ENCODE peak calls at places on chromosomes 6 and 20, in four cellular contexts. S is AG10803, V is fibroblast of lung, C is pancreas. T is an unnamed sample.

GRCh38 chr20:38833154-38833856 is 27.8 kb downstream of the PPP1R16B start:
- DNase-seq in C (no peak), S (no peak), V (no peak), T (no peak)

GRCh38 chr20:51541189-51542032 is 1.1 kb downstream of the NFATC2 start:
- DNase-seq in C (peak; percentile 85), V (peak; percentile 43), S (peak; percentile 78), T (peak; percentile 94)

GRCh38 chr6:69974193-69974592 is 107.8 kb downstream of the COL19A1 start:
- DNase-seq in C (no peak), V (peak; percentile 43), S (no peak), T (no peak)

GRCh38 chr6:142357879-142358278 is 56.1 kb downstream of the ADGRG6 start:
- DNase-seq in C (no peak), S (no peak), V (no peak), T (no peak)

GRCh38 chr6:100134703-100135102 is 140.7 kb upstream of the MCHR2 start:
- DNase-seq in V (no peak), C (no peak), S (peak; percentile 44), T (no peak)

GRCh38 chr20:50711113-50711825 is 19.9 kb upstream of the RIPOR3 start:
- DNase-seq in S (no peak), C (no peak), V (no peak), T (no peak)

GRCh38 chr6:131381694-131382093 is 191.3 kb upstream of the ARG1 start:
- DNase-seq in S (no peak), V (peak; percentile 8), C (no peak), T (no peak)

GRCh38 chr6:7561153-7561964 is 19.9 kb downstream of the DSP start:
- DNase-seq in S (peak; percentile 70), C (peak; percentile 93), V (no peak), T (peak; percentile 27)

GRCh38 chr6:39357998-39358686 is 35.6 kb upstream of the KCNK16 start:
- DNase-seq in C (peak; percentile 42), V (peak; percentile 82), S (peak; percentile 73), T (no peak)

GRCh38 chr20:62772994-62773858 is 23.0 kb upstream of the MRGBP start:
- DNase-seq in V (peak; percentile 33), C (no peak), S (peak; percentile 80), T (peak; percentile 34)

GRCh38 chr20:53276143-53276542 is 304.0 kb downstream of the TSHZ2 start:
- DNase-seq in V (no peak), S (peak; percentile 31), C (peak; percentile 40), T (no peak)

GRCh38 chr20:61646986-61647385 is 394.9 kb downstream of the CDH4 start:
- DNase-seq in S (no peak), V (no peak), C (no peak), T (no peak)

GRCh38 chr6:139708342-139709199 is 334.1 kb upstream of the CITED2 start:
- DNase-seq in S (peak; percentile 92), V (peak; percentile 82), C (peak; percentile 25), T (no peak)

GRCh38 chr6:44558315-44559227 is 171.1 kb downstream of the CDC5L start:
- DNase-seq in V (peak; percentile 10), S (no peak), C (no peak), T (no peak)

GRCh38 chr6:137853569-137854213 is 13.4 kb upstream of the TNFAIP3 start:
- DNase-seq in S (no peak), V (peak; percentile 74), C (no peak), T (no peak)

GRCh38 chr20:51480507-51481270 is 61.8 kb downstream of the NFATC2 start:
- DNase-seq in C (no peak), V (no peak), S (no peak), T (no peak)

GRCh38 chr6:13526718-13527668 is 39.6 kb upstream of the GFOD1 start:
- DNase-seq in V (no peak), S (peak; percentile 25), C (no peak), T (peak; percentile 90)

GRCh38 chr6:129860901-129861665 is at the start of gene TMEM244:
- DNase-seq in C (no peak), V (peak; percentile 51), S (peak; percentile 93), T (no peak)

GRCh38 chr20:36754656-36755222 is 8.8 kb upstream of the NDRG3 start:
- DNase-seq in C (peak; percentile 28), V (peak; percentile 95), S (peak; percentile 75), T (peak; percentile 75)

GRCh38 chr6:56647172-56647762 is 4.6 kb upstream of the DST start:
- DNase-seq in V (no peak), S (no peak), C (no peak), T (no peak)

GRCh38 chr6:56644366-56644765 is 1.7 kb upstream of the DST start:
- DNase-seq in C (no peak), S (no peak), V (no peak), T (no peak)

GRCh38 chr6:56642366-56643261 is at the start of gene DST:
- DNase-seq in C (no peak), S (peak; percentile 96), V (peak; percentile 94), T (no peak)

GRCh38 chr6:56640374-56640773 is 2.3 kb downstream of the DST start:
- DNase-seq in V (no peak), S (no peak), C (no peak), T (no peak)

GRCh38 chr6:56643379-56644089 is 845 bp upstream of the DST start:
- DNase-seq in C (no peak), S (peak; percentile 54), V (no peak), T (no peak)
- H3K4me3 ChIP-seq in C (no peak overlapping the region), S (no peak overlapping the region), V (no peak overlapping the region), T (no peak overlapping the region)

DNA sequence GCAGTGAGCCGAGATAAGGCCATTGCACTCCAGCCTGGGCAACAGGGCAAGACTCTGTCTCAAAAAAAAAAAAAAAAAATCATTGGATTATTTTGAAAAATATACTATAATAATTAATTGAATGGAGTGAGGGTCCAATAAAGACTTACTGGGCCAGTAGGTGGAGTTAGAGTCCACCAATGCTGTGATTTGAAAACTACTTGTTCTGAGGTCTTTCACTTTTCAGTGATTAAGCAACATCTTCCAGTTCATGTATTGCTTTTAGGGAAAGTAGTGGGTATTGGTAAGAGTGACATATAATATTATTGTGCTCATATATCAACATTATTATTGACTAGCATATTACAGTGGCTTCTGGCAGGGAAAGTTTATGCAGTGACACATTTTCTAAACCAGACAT is 530.3 kb downstream of the KHDRBS2 start:
- DNase-seq in S (no peak), V (no peak), C (no peak), T (peak; percentile 6)
- TF ChIP-seq CTCF in S (no peak), V (no peak), C (no peak), T (no peak)

DNA sequence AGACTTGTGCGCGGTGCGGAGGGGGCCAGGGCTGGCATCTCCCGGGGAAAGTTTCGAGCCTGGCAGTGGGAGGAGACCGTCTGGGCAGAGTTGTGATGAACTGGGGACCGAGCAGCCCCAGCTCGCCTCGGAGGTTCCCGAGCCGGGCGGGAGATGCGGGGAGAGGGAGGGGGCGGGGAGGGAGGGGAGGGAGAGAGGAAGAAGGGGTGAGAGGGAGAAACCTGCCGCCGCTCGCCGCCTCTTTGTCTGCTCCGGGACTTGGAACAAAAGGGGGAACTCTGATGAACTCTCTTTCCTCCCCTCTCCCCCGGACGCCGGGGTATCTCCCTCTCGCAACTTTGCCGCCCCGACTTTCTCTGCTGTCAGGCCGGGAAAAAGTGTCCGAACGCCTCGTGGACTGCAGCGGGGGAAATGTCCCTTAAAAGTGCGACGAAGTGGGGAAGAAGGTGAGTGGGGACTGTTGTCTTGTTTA is 72.7 kb downstream of the SOX4 start:
- DNase-seq in V (no peak), C (peak; percentile 25), S (no peak), T (peak; percentile 16)
- H3K4me3 ChIP-seq in V (peak overlapping the region; percentile 53), C (peak overlapping the region; percentile 31), S (peak overlapping the region; percentile 46), T (no peak overlapping the region)

GRCh38 chr6:122994256-122994655 is 1.8 kb upstream of the CLVS2 start:
- DNase-seq in S (no peak), C (no peak), V (no peak), T (no peak)

GRCh38 chr6:122997541-122998150 is 1.6 kb downstream of the CLVS2 start:
- DNase-seq in C (no peak), V (no peak), S (no peak), T (no peak)

GRCh38 chr6:122995930-122996796 is at the start of gene CLVS2:
- DNase-seq in S (peak; percentile 8), V (peak; percentile 20), C (no peak), T (no peak)

GRCh38 chr6:122998403-122998965 is 2.4 kb downstream of the CLVS2 start:
- DNase-seq in S (no peak), V (no peak), C (no peak), T (no peak)

DNA sequence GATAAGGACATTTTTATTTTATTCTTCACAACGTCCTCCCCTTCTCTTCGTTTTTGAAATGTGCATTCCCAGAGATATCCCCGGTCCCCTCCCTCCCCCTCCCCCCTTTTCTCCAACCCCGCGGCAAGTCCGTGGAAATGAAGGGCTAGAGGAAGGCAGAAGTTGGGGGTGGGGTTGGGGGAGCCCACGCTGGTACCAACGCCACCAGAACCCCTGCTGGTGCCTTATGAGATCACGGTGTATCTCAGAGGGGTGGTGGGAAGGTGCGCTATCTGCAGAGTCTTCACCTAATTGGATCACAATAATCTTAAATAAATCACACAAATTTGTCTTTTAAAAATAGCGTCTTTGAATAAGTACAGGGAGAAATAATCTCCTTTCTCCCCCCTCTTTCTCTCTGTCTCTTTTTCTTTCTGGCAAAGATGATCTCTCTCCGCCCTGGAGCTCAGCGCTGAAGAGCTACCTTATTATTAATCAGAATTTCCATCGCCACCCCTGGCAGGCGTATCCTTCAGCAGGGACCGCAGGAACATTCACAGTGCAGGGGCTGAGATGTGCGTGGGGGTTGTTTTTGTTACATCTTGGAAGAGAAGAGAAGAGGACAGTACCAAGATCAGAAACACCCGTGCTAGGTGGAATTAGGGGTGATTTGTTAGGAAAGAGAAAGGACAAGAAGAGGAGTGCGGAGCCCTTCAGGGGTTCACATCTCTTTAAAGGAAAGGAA is 924 bp downstream of the CLVS2 start:
- DNase-seq in C (no peak), V (no peak), S (no peak), T (no peak)
- TF ChIP-seq CTCF in C (no peak), V (no peak), S (no peak), T (no peak)

DNA sequence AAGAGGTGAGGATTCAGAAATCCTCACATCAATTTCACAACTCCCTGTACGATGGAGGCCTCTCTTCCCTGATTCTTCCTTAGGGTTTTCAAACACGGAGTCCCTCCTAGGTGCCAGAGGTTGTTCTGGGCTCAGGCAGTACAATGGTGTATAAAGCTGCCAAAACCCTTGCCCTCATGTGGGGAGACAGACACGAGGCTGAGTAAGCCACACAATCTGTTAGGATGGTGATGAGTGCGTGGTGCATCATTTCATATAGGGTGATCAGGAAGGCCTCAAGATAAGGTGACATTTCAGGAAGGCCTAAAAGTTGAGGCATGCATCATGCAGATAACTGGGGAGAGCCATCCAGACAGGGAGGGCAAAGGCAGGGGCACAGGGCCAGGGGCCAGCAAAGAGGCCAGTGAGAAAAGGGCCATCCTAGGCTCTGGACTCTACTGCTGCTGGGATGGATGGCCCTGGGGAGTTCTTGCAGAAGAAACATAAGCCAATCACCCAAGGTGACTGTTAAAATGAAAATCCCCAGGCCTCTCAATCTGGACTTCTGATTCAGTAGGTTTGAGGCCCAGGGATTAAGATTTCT is 186.5 kb downstream of the PRKN start:
- DNase-seq in V (no peak), C (no peak), S (no peak), T (no peak)
- H3K4me3 ChIP-seq in V (no peak overlapping the region), C (no peak overlapping the region), S (no peak overlapping the region), T (no peak overlapping the region)